ENCODE peak calls at places on chromosomes 16 and 17, in ten cellular contexts. One of them, this sample, is unnamed.

GRCh38 chr17:21242780-21243515 is 10.3 kb downstream of the NATD1 start:
- DNase-seq in CD4-positive, CD25-positive, alpha-beta regulatory T cell: no peak
- DNase-seq in ascending aorta: no peak
- DNase-seq in T-cell: no peak
- DNase-seq in A549: no peak
- DNase-seq in mesenchymal stem cell: no peak
- DNase-seq in stimulated activated CD4-positive, alpha-beta T cell treated with anti-CD3 and anti-CD28 coated beads, Interleukin-1b, Interleukin-23, amount 100 ng/mL, for 1 hour: no peak
- DNase-seq in progenitor cell of endocrine pancreas: no peak
- DNase-seq in activated naive CD4-positive, alpha-beta T cell treated with anti-CD3 and anti-CD28 coated beads, Interleukin-2, amount 50 U/mL, for 72 hours: no peak
- DNase-seq in fibroblast of mammary gland: no peak
- DNase-seq in this sample: no peak

GRCh38 chr17:45262516-45263476 is 902 bp upstream of the SPATA32 start:
- DNase-seq in progenitor cell of endocrine pancreas: no peak
- DNase-seq in CD4-positive, CD25-positive, alpha-beta regulatory T cell: no peak
- DNase-seq in mesenchymal stem cell: peak; percentile 26
- DNase-seq in ascending aorta: no peak
- DNase-seq in stimulated activated CD4-positive, alpha-beta T cell treated with anti-CD3 and anti-CD28 coated beads, Interleukin-1b, Interleukin-23, amount 100 ng/mL, for 1 hour: no peak
- DNase-seq in fibroblast of mammary gland: peak; percentile 78
- DNase-seq in A549: no peak
- DNase-seq in T-cell: no peak
- DNase-seq in activated naive CD4-positive, alpha-beta T cell treated with anti-CD3 and anti-CD28 coated beads, Interleukin-2, amount 50 U/mL, for 72 hours: no peak
- DNase-seq in this sample: no peak

GRCh38 chr17:27612160-27612767 is 18.7 kb upstream of the LGALS9 start:
- DNase-seq in progenitor cell of endocrine pancreas: no peak
- DNase-seq in T-cell: no peak
- DNase-seq in fibroblast of mammary gland: peak; percentile 21
- DNase-seq in mesenchymal stem cell: peak; percentile 24
- DNase-seq in ascending aorta: no peak
- DNase-seq in A549: no peak
- DNase-seq in stimulated activated CD4-positive, alpha-beta T cell treated with anti-CD3 and anti-CD28 coated beads, Interleukin-1b, Interleukin-23, amount 100 ng/mL, for 1 hour: no peak
- DNase-seq in CD4-positive, CD25-positive, alpha-beta regulatory T cell: peak; percentile 39
- DNase-seq in activated naive CD4-positive, alpha-beta T cell treated with anti-CD3 and anti-CD28 coated beads, Interleukin-2, amount 50 U/mL, for 72 hours: no peak
- DNase-seq in this sample: no peak

GRCh38 chr16:53864819-53865491 is 161.0 kb downstream of the FTO start:
- DNase-seq in mesenchymal stem cell: peak; percentile 29
- DNase-seq in activated naive CD4-positive, alpha-beta T cell treated with anti-CD3 and anti-CD28 coated beads, Interleukin-2, amount 50 U/mL, for 72 hours: no peak
- DNase-seq in T-cell: no peak
- DNase-seq in CD4-positive, CD25-positive, alpha-beta regulatory T cell: no peak
- DNase-seq in fibroblast of mammary gland: peak; percentile 46
- DNase-seq in stimulated activated CD4-positive, alpha-beta T cell treated with anti-CD3 and anti-CD28 coated beads, Interleukin-1b, Interleukin-23, amount 100 ng/mL, for 1 hour: no peak
- DNase-seq in A549: peak; percentile 4
- DNase-seq in progenitor cell of endocrine pancreas: no peak
- DNase-seq in ascending aorta: no peak
- DNase-seq in this sample: no peak

GRCh38 chr16:26717826-26718225 is 348.9 kb upstream of the C16orf82 start:
- DNase-seq in CD4-positive, CD25-positive, alpha-beta regulatory T cell: no peak
- DNase-seq in fibroblast of mammary gland: peak; percentile 3
- DNase-seq in stimulated activated CD4-positive, alpha-beta T cell treated with anti-CD3 and anti-CD28 coated beads, Interleukin-1b, Interleukin-23, amount 100 ng/mL, for 1 hour: no peak
- DNase-seq in activated naive CD4-positive, alpha-beta T cell treated with anti-CD3 and anti-CD28 coated beads, Interleukin-2, amount 50 U/mL, for 72 hours: no peak
- DNase-seq in T-cell: no peak
- DNase-seq in A549: no peak
- DNase-seq in mesenchymal stem cell: no peak
- DNase-seq in ascending aorta: no peak
- DNase-seq in progenitor cell of endocrine pancreas: no peak
- DNase-seq in this sample: no peak

GRCh38 chr17:41613277-41614082 is 913 bp upstream of the KRT16 start:
- DNase-seq in ascending aorta: no peak
- DNase-seq in T-cell: no peak
- DNase-seq in activated naive CD4-positive, alpha-beta T cell treated with anti-CD3 and anti-CD28 coated beads, Interleukin-2, amount 50 U/mL, for 72 hours: no peak
- DNase-seq in fibroblast of mammary gland: no peak
- DNase-seq in CD4-positive, CD25-positive, alpha-beta regulatory T cell: no peak
- DNase-seq in A549: no peak
- DNase-seq in progenitor cell of endocrine pancreas: no peak
- DNase-seq in stimulated activated CD4-positive, alpha-beta T cell treated with anti-CD3 and anti-CD28 coated beads, Interleukin-1b, Interleukin-23, amount 100 ng/mL, for 1 hour: no peak
- DNase-seq in mesenchymal stem cell: no peak
- DNase-seq in this sample: no peak

GRCh38 chr17:3335876-3336275 is 37.7 kb upstream of the OR3A1 start:
- DNase-seq in fibroblast of mammary gland: no peak
- DNase-seq in stimulated activated CD4-positive, alpha-beta T cell treated with anti-CD3 and anti-CD28 coated beads, Interleukin-1b, Interleukin-23, amount 100 ng/mL, for 1 hour: no peak
- DNase-seq in mesenchymal stem cell: no peak
- DNase-seq in ascending aorta: no peak
- DNase-seq in CD4-positive, CD25-positive, alpha-beta regulatory T cell: no peak
- DNase-seq in T-cell: no peak
- DNase-seq in A549: no peak
- DNase-seq in progenitor cell of endocrine pancreas: no peak
- DNase-seq in activated naive CD4-positive, alpha-beta T cell treated with anti-CD3 and anti-CD28 coated beads, Interleukin-2, amount 50 U/mL, for 72 hours: no peak
- DNase-seq in this sample: no peak

GRCh38 chr16:67562526-67562917 is at the start of gene CTCF:
- DNase-seq in stimulated activated CD4-positive, alpha-beta T cell treated with anti-CD3 and anti-CD28 coated beads, Interleukin-1b, Interleukin-23, amount 100 ng/mL, for 1 hour: peak; percentile 63
- DNase-seq in T-cell: peak; percentile 82
- DNase-seq in ascending aorta: peak; percentile 88
- DNase-seq in CD4-positive, CD25-positive, alpha-beta regulatory T cell: peak; percentile 89
- DNase-seq in fibroblast of mammary gland: peak; percentile 76
- DNase-seq in A549: peak; percentile 62
- DNase-seq in activated naive CD4-positive, alpha-beta T cell treated with anti-CD3 and anti-CD28 coated beads, Interleukin-2, amount 50 U/mL, for 72 hours: no peak
- DNase-seq in progenitor cell of endocrine pancreas: peak; percentile 68
- DNase-seq in mesenchymal stem cell: peak; percentile 87
- DNase-seq in this sample: peak; percentile 81

GRCh38 chr17:80105762-80106161 is 4.4 kb downstream of the GAA start:
- DNase-seq in A549: no peak
- DNase-seq in stimulated activated CD4-positive, alpha-beta T cell treated with anti-CD3 and anti-CD28 coated beads, Interleukin-1b, Interleukin-23, amount 100 ng/mL, for 1 hour: no peak
- DNase-seq in ascending aorta: no peak
- DNase-seq in mesenchymal stem cell: no peak
- DNase-seq in progenitor cell of endocrine pancreas: no peak
- DNase-seq in activated naive CD4-positive, alpha-beta T cell treated with anti-CD3 and anti-CD28 coated beads, Interleukin-2, amount 50 U/mL, for 72 hours: no peak
- DNase-seq in CD4-positive, CD25-positive, alpha-beta regulatory T cell: no peak
- DNase-seq in T-cell: no peak
- DNase-seq in fibroblast of mammary gland: no peak
- DNase-seq in this sample: no peak

GRCh38 chr17:48549909-48550308 is 5.0 kb upstream of the HOXB2 start:
- DNase-seq in activated naive CD4-positive, alpha-beta T cell treated with anti-CD3 and anti-CD28 coated beads, Interleukin-2, amount 50 U/mL, for 72 hours: no peak
- DNase-seq in CD4-positive, CD25-positive, alpha-beta regulatory T cell: no peak
- DNase-seq in fibroblast of mammary gland: peak; percentile 77
- DNase-seq in ascending aorta: no peak
- DNase-seq in T-cell: no peak
- DNase-seq in A549: no peak
- DNase-seq in mesenchymal stem cell: peak; percentile 61
- DNase-seq in progenitor cell of endocrine pancreas: no peak
- DNase-seq in stimulated activated CD4-positive, alpha-beta T cell treated with anti-CD3 and anti-CD28 coated beads, Interleukin-1b, Interleukin-23, amount 100 ng/mL, for 1 hour: no peak
- DNase-seq in this sample: no peak

This sample was measured in naive thymus-derived CD4-positive, alpha-beta T cell.